ENCODE peak calls at places on chromosomes 6 and 20, in six cellular contexts. M is GM12891, I is H1, U is HepG2, K is K562, A is GM12878. S is an unnamed sample.

GRCh38 chr6:139407718-139408222 is 33.3 kb upstream of the CITED2 start:
- DNase-seq in A (no peak), K (no peak), U (no peak), M (no peak), I (no peak), S (no peak)

GRCh38 chr20:63967330-63968135 is 2.2 kb downstream of the ZNF512B start:
- DNase-seq in M (no peak), U (no peak), K (no peak), I (no peak), A (no peak), S (no peak)

GRCh38 chr6:109083657-109084056 is 11.0 kb downstream of the SESN1 start:
- DNase-seq in I (no peak), A (no peak), U (no peak), M (no peak), K (no peak), S (no peak)

GRCh38 chr6:515267-515666 is 123.7 kb downstream of the IRF4 start:
- DNase-seq in M (no peak), K (no peak), I (no peak), U (no peak), A (no peak), S (no peak)

GRCh38 chr20:63536997-63537524 is at the start of gene PTK6:
- DNase-seq in A (no peak), M (no peak), I (no peak), U (no peak), K (peak; percentile 46), S (no peak)

GRCh38 chr20:63434599-63435378 is 37.7 kb downstream of the KCNQ2 start:
- DNase-seq in A (peak; percentile 41), I (peak; percentile 80), M (peak; percentile 84), K (peak; percentile 83), U (peak; percentile 79), S (peak; percentile 72)

GRCh38 chr6:29887330-29887818 is 55.0 kb upstream of the HLA-A start:
- DNase-seq in M (no peak), U (no peak), K (no peak), I (no peak), A (no peak), S (no peak)

GRCh38 chr6:77678048-77678447 is 25.2 kb downstream of the MEI4 start:
- DNase-seq in M (no peak), I (no peak), U (no peak), K (no peak), A (no peak), S (no peak)

GRCh38 chr6:141326426-141326825 is 806.3 kb upstream of the GJE1 start:
- DNase-seq in K (no peak), U (peak; percentile 62), M (no peak), A (no peak), I (no peak), S (no peak)

GRCh38 chr6:1767481-1768246 is 157.9 kb downstream of the FOXC1 start:
- DNase-seq in A (no peak), I (no peak), K (no peak), M (no peak), U (no peak), S (no peak)

GRCh38 chr6:24932832-24933231 is 2.9 kb downstream of the RIPOR2 start:
- DNase-seq in U (no peak), M (no peak), I (no peak), A (no peak), K (no peak), S (no peak)

GRCh38 chr6:25717856-25718740 is 36.4 kb upstream of the SLC17A4 start:
- DNase-seq in U (peak; percentile 39), I (no peak), M (no peak), A (no peak), K (peak; percentile 43), S (no peak)

GRCh38 chr6:43070028-43070632 is 6.0 kb upstream of the PTK7 start:
- DNase-seq in I (no peak), M (peak; percentile 70), K (peak; percentile 58), A (no peak), U (peak; percentile 83), S (peak; percentile 61)

GRCh38 chr20:38617011-38617829 is 15.6 kb downstream of the ARHGAP40 start:
- DNase-seq in K (no peak), M (no peak), A (no peak), U (peak; percentile 33), I (no peak), S (no peak)

GRCh38 chr20:57791946-57792328 is 82.1 kb upstream of the PMEPA1 start:
- DNase-seq in A (no peak), U (no peak), M (no peak), I (no peak), K (no peak), S (no peak)

GRCh38 chr6:56860466-56860865 is 94.4 kb upstream of the BEND6 start:
- DNase-seq in A (no peak), I (no peak), M (no peak), U (no peak), K (no peak), S (no peak)

GRCh38 chr6:121285041-121285440 is 49.2 kb downstream of the TBC1D32 start:
- DNase-seq in K (no peak), U (no peak), M (no peak), A (no peak), I (no peak), S (no peak)

GRCh38 chr6:39330057-39330456 is 7.6 kb upstream of the KCNK16 start:
- DNase-seq in U (no peak), A (peak; percentile 27), I (no peak), K (no peak), M (no peak), S (no peak)

GRCh38 chr6:135902756-135903331 is 51.3 kb downstream of the PDE7B start:
- DNase-seq in U (no peak), K (no peak), A (no peak), I (no peak), M (no peak), S (no peak)

GRCh38 chr6:84346372-84346771 is 118.9 kb upstream of the CEP162 start:
- DNase-seq in I (no peak), U (no peak), K (no peak), M (no peak), A (no peak), S (no peak)

GRCh38 chr6:84348801-84349200 is 121.4 kb upstream of the CEP162 start:
- DNase-seq in M (no peak), K (no peak), I (no peak), U (no peak), A (no peak), S (no peak)

GRCh38 chr6:84340422-84340821 is 113.0 kb upstream of the CEP162 start:
- DNase-seq in I (no peak), A (no peak), U (no peak), M (no peak), K (no peak), S (no peak)

GRCh38 chr6:84349542-84349941 is 122.1 kb upstream of the CEP162 start:
- DNase-seq in K (no peak), A (no peak), M (no peak), U (no peak), I (no peak), S (no peak)

GRCh38 chr6:84344005-84344404 is 116.6 kb upstream of the CEP162 start:
- DNase-seq in M (no peak), A (no peak), K (no peak), U (no peak), I (no peak), S (no peak)
- TF ChIP-seq POLR2A in M (no peak), A (no peak), K (no peak), U (no peak), I (no peak), S (no peak)

DNA sequence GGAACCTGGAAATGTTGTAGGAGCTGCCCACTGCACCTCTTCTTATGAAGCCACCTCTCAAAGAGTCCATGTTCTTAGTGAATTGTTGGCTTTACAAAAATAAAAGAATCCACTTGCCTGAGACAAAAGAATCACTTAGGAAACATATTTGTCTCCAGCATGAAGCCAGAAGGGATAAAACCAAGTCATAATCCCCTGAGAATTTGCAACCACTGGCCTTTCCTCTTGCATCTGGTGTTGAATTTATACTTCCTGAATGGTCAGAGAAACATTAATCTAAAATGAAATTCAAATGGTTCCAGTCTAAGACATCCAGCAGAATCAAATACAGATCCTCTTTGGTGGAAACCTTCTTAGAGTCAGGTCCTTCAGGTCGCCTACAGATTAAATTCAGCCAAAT is 192.5 kb upstream of the ECI2 start:
- DNase-seq in K (no peak), U (no peak), A (no peak), I (no peak), M (no peak), S (no peak)
- TF ChIP-seq TAF1 in K (no peak), U (no peak), A (no peak), I (no peak), M (no peak), S (no peak)

GRCh38 chr6:31715022-31715683 is at the start of gene LY6G6D:
- DNase-seq in U (no peak), I (no peak), M (no peak), K (no peak), A (no peak), S (no peak)

GRCh38 chr6:31720196-31720770 is 1.3 kb downstream of the LY6G6C start:
- DNase-seq in M (no peak), A (no peak), U (no peak), I (no peak), K (no peak), S (no peak)

GRCh38 chr6:31719001-31719400 is 2.5 kb downstream of the LY6G6C start:
- DNase-seq in M (no peak), K (no peak), A (no peak), U (no peak), I (no peak), S (no peak)

GRCh38 chr6:31717499-31718222 is 2.5 kb downstream of the LY6G6D start:
- DNase-seq in A (no peak), U (peak; percentile 74), M (no peak), K (peak; percentile 90), I (no peak), S (no peak)

DNA sequence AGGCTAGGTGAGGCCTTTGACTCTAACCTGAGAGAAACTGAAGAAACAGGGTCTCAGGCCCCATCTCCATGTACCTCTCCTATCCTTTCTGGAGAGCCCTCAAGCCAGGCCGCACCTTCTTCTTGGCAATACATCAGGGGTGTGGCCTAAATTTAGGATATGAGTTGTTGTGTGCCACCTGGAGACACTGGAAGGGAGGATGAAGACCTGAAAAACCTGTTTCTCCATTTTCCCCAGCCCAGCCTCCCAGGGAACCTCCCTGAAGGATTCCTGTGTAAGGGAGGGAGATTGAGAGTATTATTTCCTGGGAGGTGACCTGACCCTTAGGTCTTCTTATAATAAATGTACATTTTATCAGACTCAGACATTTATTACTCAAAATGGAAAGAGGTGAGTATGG is 3.1 kb downstream of the LY6G6D start:
- DNase-seq in K (no peak), U (no peak), A (no peak), I (no peak), M (no peak), S (no peak)
- TF ChIP-seq POLR2AphosphoS5 in K (no peak), U (no peak), A (no peak), I (no peak), M (no peak), S (no peak)

DNA sequence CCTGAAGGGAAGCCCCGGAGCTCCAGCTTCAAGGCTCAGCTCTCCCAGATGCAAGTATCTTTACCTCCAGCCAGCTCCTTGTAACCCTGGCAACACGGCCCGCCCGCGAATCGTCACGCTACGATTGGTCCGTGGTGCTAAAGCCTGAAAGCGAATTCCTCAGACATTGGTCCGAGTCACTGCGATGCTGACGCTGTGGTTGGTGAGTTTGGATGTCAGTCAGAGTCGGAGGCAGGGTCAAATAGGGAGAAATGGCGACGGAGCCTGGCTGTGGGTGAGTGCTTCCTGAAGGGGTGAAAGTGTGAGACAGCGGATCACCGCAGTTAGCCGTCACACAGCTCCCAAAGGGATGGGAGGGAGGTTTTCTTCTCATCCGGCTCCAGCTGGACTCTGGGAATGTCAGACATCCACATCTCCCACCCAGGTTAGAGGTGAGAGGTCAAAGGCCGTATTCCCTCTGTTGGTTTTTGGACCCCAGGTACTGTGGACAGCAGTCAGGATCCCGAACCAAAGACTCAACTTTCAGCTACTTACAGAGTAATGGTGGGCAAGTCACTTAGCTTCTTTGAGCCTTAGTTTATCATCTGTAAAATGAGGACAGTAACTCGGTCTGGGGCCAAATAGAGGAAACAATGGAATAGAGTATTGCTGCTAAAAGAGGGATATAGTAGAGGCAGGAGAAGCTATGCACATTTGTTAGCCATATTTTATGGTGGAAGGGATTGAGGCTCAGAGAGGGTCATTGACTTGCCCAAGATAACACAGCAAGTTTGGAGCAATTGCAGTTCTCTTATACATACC is at the start of gene ZSWIM1:
- DNase-seq in U (peak; percentile 100), A (peak; percentile 99), K (peak; percentile 100), I (peak; percentile 98), M (peak; percentile 94), S (peak; percentile 96)
- TF ChIP-seq POLR2A in U (peak; percentile 97), A (peak; percentile 98), K (peak; percentile 97), I (peak; percentile 88), M (peak; percentile 97), S (peak; percentile 97)